ENCODE peak calls at places on chromosomes 6 and 20, in seven cellular contexts. U is dermis microvascular lymphatic vessel endothelial cell; P is CD4-positive, alpha-beta T cell; L is fibroblast of pulmonary artery; E is fibroblast of the conjunctiva; C is choroid plexus epithelial cell; M is activated T-cell treated with anti-CD3 and anti-CD28 coated beads for 1 hour. W is an unnamed sample.

GRCh38 chr20:2752631-2753455 is 47.6 kb downstream of the CPXM1 start:
- DNase-seq in U (peak; percentile 47), P (peak; percentile 19), L (peak; percentile 53), E (peak; percentile 14), C (peak; percentile 53), M (peak; percentile 30), W (peak; percentile 83)

GRCh38 chr6:149223934-149224333 is 93.6 kb upstream of the TAB2 start:
- DNase-seq in U (no peak), P (no peak), L (peak; percentile 17), E (no peak), C (no peak), M (no peak), W (no peak)

GRCh38 chr20:54293526-54293925 is 85.6 kb downstream of the PFDN4 start:
- DNase-seq in U (no peak), P (no peak), L (peak; percentile 48), E (no peak), C (no peak), M (no peak), W (no peak)

GRCh38 chr6:15574497-15574896 is 88.3 kb downstream of the DTNBP1 start:
- DNase-seq in U (no peak), P (no peak), L (no peak), E (no peak), C (no peak), M (no peak), W (no peak)

GRCh38 chr20:40471261-40471629 is 217.8 kb downstream of the MAFB start:
- DNase-seq in U (peak; percentile 51), P (no peak), L (no peak), E (no peak), C (peak; percentile 5), M (no peak), W (no peak)

GRCh38 chr6:157946865-157947532 is 34.7 kb upstream of the SYNJ2 start:
- DNase-seq in U (no peak), P (no peak), L (peak; percentile 27), E (peak; percentile 17), C (peak; percentile 70), M (no peak), W (no peak)

GRCh38 chr6:135163440-135163738 is 17.7 kb upstream of the MYB start:
- DNase-seq in U (no peak), P (peak; percentile 20), L (no peak), E (no peak), C (no peak), M (peak; percentile 12), W (no peak)

GRCh38 chr20:10679269-10679668 is 5.5 kb upstream of the JAG1 start:
- DNase-seq in U (peak; percentile 63), P (no peak), L (no peak), E (no peak), C (no peak), M (no peak), W (no peak)

GRCh38 chr6:154928325-154928922 is 66.7 kb upstream of the TIAM2 start:
- DNase-seq in U (peak; percentile 78), P (peak; percentile 42), L (peak; percentile 82), E (peak; percentile 57), C (peak; percentile 81), M (peak; percentile 48), W (no peak)

GRCh38 chr20:33926425-33926824 is 67.3 kb upstream of the RALY start:
- DNase-seq in U (no peak), P (no peak), L (no peak), E (no peak), C (no peak), M (no peak), W (no peak)

GRCh38 chr6:169490830-169491229 is 211.0 kb downstream of the WDR27 start:
- DNase-seq in U (no peak), P (no peak), L (peak; percentile 49), E (no peak), C (no peak), M (no peak), W (no peak)

GRCh38 chr6:145028144-145028818 is 707.0 kb downstream of the EPM2A start:
- DNase-seq in U (peak; percentile 46), P (no peak), L (peak; percentile 56), E (no peak), C (peak; percentile 65), M (no peak), W (no peak)

GRCh38 chr6:69914015-69914485 is 47.7 kb downstream of the COL19A1 start:
- DNase-seq in U (no peak), P (no peak), L (no peak), E (no peak), C (peak; percentile 49), M (no peak), W (no peak)

GRCh38 chr6:10138917-10139316 is 276.0 kb downstream of the TFAP2A start:
- DNase-seq in U (no peak), P (no peak), L (peak; percentile 7), E (no peak), C (peak; percentile 2), M (no peak), W (no peak)

GRCh38 chr6:16832721-16833120 is 71.5 kb upstream of the ATXN1 start:
- DNase-seq in U (no peak), P (no peak), L (no peak), E (no peak), C (no peak), M (no peak), W (no peak)

GRCh38 chr6:125512621-125513020 is 210.9 kb upstream of the HDDC2 start:
- DNase-seq in U (peak; percentile 39), P (no peak), L (peak; percentile 6), E (no peak), C (peak; percentile 48), M (no peak), W (no peak)

GRCh38 chr20:59195316-59195993 is 31.8 kb downstream of the ZNF831 start:
- DNase-seq in U (no peak), P (no peak), L (no peak), E (no peak), C (no peak), M (no peak), W (no peak)

GRCh38 chr6:100879317-100879716 is 1.8 kb downstream of the ASCC3 start:
- DNase-seq in U (no peak), P (no peak), L (no peak), E (no peak), C (no peak), M (no peak), W (no peak)

GRCh38 chr20:21702553-21703467 is 2.7 kb upstream of the PAX1 start:
- DNase-seq in U (peak; percentile 59), P (no peak), L (peak; percentile 36), E (peak; percentile 16), C (peak; percentile 17), M (no peak), W (peak; percentile 66)

GRCh38 chr20:25462166-25462565 is 54.7 kb downstream of the GINS1 start:
- DNase-seq in U (no peak), P (no peak), L (no peak), E (no peak), C (no peak), M (no peak), W (peak; percentile 44)

GRCh38 chr20:29878281-29878741 is 1379.2 kb upstream of the DEFB115 start:
- DNase-seq in U (no peak), P (no peak), L (peak; percentile 12), E (no peak), C (peak; percentile 5), M (no peak), W (peak; percentile 77)

GRCh38 chr6:34760108-34760507 is 2.8 kb downstream of the SNRPC start:
- DNase-seq in U (no peak), P (no peak), L (no peak), E (no peak), C (no peak), M (no peak), W (no peak)

GRCh38 chr6:7580537-7580926 is 9.5 kb upstream of the SNRNP48 start:
- DNase-seq in U (no peak), P (no peak), L (no peak), E (no peak), C (no peak), M (no peak), W (no peak)

GRCh38 chr20:63943007-63943807 is 13.0 kb downstream of the UCKL1 start:
- DNase-seq in U (no peak), P (no peak), L (no peak), E (no peak), C (no peak), M (no peak), W (peak; percentile 84)

GRCh38 chr6:152273638-152274037 is 363.5 kb downstream of the SYNE1 start:
- DNase-seq in U (no peak), P (no peak), L (no peak), E (no peak), C (no peak), M (no peak), W (no peak)